ENCODE peak calls at places on chromosomes 4 and X, in eight cellular contexts. T is tibial nerve; G is transverse colon; V is neuronal stem cell; D is effector memory CD4-positive, alpha-beta T cell; N is GM23248; H is DND-41; W is neural progenitor cell. F is an unnamed sample.

GRCh38 chr4:113623274-113623894 is 138.2 kb downstream of the CAMK2D start:
- DNase-seq in W (no peak), H (no peak), G (no peak), V (no peak), D (no peak), T (no peak), N (peak; percentile 45), F (no peak)

GRCh38 chr4:81648576-81649272 is 177.0 kb upstream of the RASGEF1B start:
- DNase-seq in D (no peak), T (no peak), N (no peak), W (no peak), G (peak; percentile 15), V (no peak), H (peak; percentile 87), F (peak; percentile 63)

GRCh38 chrX:119887721-119888425 is 7.8 kb upstream of the AKAP14 start:
- DNase-seq in N (peak; percentile 70), G (peak; percentile 73), V (no peak), T (peak; percentile 20), W (peak; percentile 83), H (no peak), D (peak; percentile 41), F (peak; percentile 49)

GRCh38 chr4:108783666-108784463 is 21.0 kb upstream of the ETNPPL start:
- DNase-seq in D (no peak), N (peak; percentile 42), T (no peak), W (no peak), H (no peak), G (no peak), V (no peak), F (no peak)

GRCh38 chr4:16684083-16684482 is 214.4 kb downstream of the LDB2 start:
- DNase-seq in H (no peak), T (no peak), V (no peak), G (no peak), W (no peak), D (no peak), N (peak; percentile 85), F (no peak)

GRCh38 chrX:37755073-37755472 is 24.8 kb upstream of the CYBB start:
- DNase-seq in W (no peak), G (peak; percentile 10), T (no peak), H (peak; percentile 78), N (no peak), D (peak; percentile 3), V (no peak), F (no peak)

GRCh38 chr4:54277691-54278090 is 48.6 kb downstream of the PDGFRA start:
- DNase-seq in H (no peak), T (no peak), W (no peak), G (no peak), D (no peak), N (peak; percentile 82), V (no peak), F (no peak)

GRCh38 chrX:16484338-16484737 is 165.6 kb upstream of the S100G start:
- DNase-seq in W (no peak), H (no peak), T (no peak), D (no peak), G (no peak), N (peak; percentile 90), V (no peak), F (peak; percentile 0)

GRCh38 chrX:153470411-153471363 is at the start of gene HAUS7:
- DNase-seq in T (peak; percentile 72), G (peak; percentile 88), N (peak; percentile 89), W (peak; percentile 91), D (peak; percentile 81), H (peak; percentile 88), V (peak; percentile 81), F (peak; percentile 73)

GRCh38 chr4:8548731-8549351 is 31.4 kb upstream of the GPR78 start:
- DNase-seq in G (no peak), N (no peak), T (no peak), W (no peak), V (no peak), D (no peak), H (no peak), F (no peak)

GRCh38 chr4:75302648-75303047 is 211.6 kb downstream of the RCHY1 start:
- DNase-seq in G (no peak), T (no peak), D (no peak), H (no peak), V (no peak), W (no peak), N (no peak), F (no peak)

GRCh38 chr4:2337896-2338295 is 76.0 kb upstream of the MXD4 start:
- DNase-seq in N (no peak), T (no peak), V (no peak), D (no peak), G (no peak), W (no peak), H (no peak), F (no peak)

GRCh38 chr4:105709081-105709450 is 482 bp downstream of the GSTCD start:
- DNase-seq in N (peak; percentile 57), G (no peak), W (peak; percentile 61), T (no peak), H (peak; percentile 34), V (no peak), D (no peak), F (no peak)

GRCh38 chr4:185665655-185666054 is 130.3 kb upstream of the PDLIM3 start:
- DNase-seq in N (no peak), D (no peak), H (no peak), V (no peak), G (no peak), W (no peak), T (no peak), F (no peak)

GRCh38 chrX:20989361-20989760 is 384.9 kb upstream of the CNKSR2 start:
- DNase-seq in D (no peak), W (no peak), V (no peak), G (no peak), N (peak; percentile 36), T (no peak), H (no peak), F (no peak)

GRCh38 chr4:141524116-141524515 is 112.3 kb upstream of the IL15 start:
- DNase-seq in G (no peak), N (peak; percentile 67), H (no peak), D (no peak), W (no peak), T (no peak), V (no peak), F (no peak)

GRCh38 chr4:288891-289290 is 16.4 kb downstream of the ZNF732 start:
- DNase-seq in V (no peak), D (no peak), T (no peak), W (no peak), N (no peak), G (no peak), H (no peak), F (no peak)

GRCh38 chr4:294732-295131 is 10.5 kb downstream of the ZNF732 start:
- DNase-seq in V (no peak), G (no peak), W (no peak), N (no peak), H (no peak), T (no peak), D (no peak), F (no peak)
- H3K9me3 ChIP-seq in V (peaks cover 21% of the 10 kb centered on the region), G (peaks cover 5% of the 10 kb centered on the region), W (peaks cover 18% of the 10 kb centered on the region), N (peaks cover 6% of the 10 kb centered on the region), H (peaks cover 27% of the 10 kb centered on the region), T (peaks cover 3% of the 10 kb centered on the region), D (no peaks in the 10 kb centered on the region), F (no peaks in the 10 kb centered on the region)

DNA sequence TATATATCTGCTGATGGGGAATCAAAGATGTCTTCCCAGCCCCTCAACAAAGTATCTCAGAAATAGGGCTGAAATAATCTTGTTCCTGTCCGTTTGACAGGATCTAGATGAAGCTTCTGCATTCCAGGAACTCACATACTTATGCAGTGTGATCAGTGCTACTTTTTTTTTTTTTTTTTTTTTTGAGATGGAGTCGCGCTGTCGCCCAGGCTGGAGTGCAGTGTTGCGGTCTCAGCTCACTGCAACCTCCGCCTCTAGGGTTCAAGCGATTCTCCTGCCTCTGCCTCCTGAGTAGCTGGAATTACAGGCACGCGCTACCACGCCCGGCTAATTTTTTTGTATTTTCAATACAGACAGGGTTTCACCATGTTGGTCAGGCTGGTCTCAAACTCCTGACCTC is 36.4 kb downstream of the DHX15 start:
- DNase-seq in D (no peak), N (no peak), H (no peak), T (no peak), G (no peak), V (no peak), W (no peak), F (no peak)
- H3K36me3 ChIP-seq in D (peaks cover 38% of the 10 kb centered on the region), N (peaks cover 31% of the 10 kb centered on the region), H (peaks cover 88% of the 10 kb centered on the region), T (peaks cover 19% of the 10 kb centered on the region), G (no peaks in the 10 kb centered on the region), V (peaks cover 7% of the 10 kb centered on the region), W (peaks cover 27% of the 10 kb centered on the region), F (peaks cover 22% of the 10 kb centered on the region)

DNA sequence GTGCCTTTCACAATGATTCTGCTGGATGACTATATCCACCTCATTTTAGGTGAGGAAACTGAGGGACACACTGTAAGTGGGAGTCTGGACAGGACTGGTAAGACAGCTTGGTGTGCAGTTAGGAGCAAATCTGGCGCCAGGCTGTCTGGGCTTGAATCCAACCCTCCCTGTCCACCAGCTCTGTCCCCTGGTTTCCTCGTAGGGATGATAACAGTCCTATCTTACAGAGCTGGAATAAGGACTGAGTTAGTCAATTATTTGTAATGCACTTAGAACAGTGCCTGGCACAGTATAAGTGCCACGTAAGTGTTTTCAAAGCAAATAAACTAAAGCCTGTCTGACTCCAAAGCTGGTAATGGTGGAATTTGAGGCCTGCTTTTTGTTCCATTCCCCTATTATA is 101.9 kb downstream of the UCHL1 start:
- DNase-seq in G (no peak), T (no peak), D (no peak), W (no peak), H (no peak), V (no peak), N (peak; percentile 38), F (no peak)
- H3K27me3 ChIP-seq in G (peaks cover 6% of the 10 kb centered on the region), T (peaks cover 3% of the 10 kb centered on the region), D (no peaks in the 10 kb centered on the region), W (peaks cover 55% of the 10 kb centered on the region), H (no peaks in the 10 kb centered on the region), V (peaks cover 13% of the 10 kb centered on the region), N (peaks cover 14% of the 10 kb centered on the region), F (peaks cover 6% of the 10 kb centered on the region)

GRCh38 chr4:98193459-98194105 is 50.3 kb upstream of the STPG2 start:
- DNase-seq in T (no peak), W (no peak), G (no peak), H (no peak), N (no peak), D (no peak), V (no peak), F (no peak)
- H3K9me3 ChIP-seq in T (peaks cover 18% of the 10 kb centered on the region), W (no peaks in the 10 kb centered on the region), G (peaks cover 24% of the 10 kb centered on the region), H (peaks cover 39% of the 10 kb centered on the region), N (no peaks in the 10 kb centered on the region), D (peaks cover 10% of the 10 kb centered on the region), V (peaks cover 6% of the 10 kb centered on the region), F (peaks cover 5% of the 10 kb centered on the region)

GRCh38 chrX:48703642-48704481 is 7.3 kb downstream of the SUV39H1 start:
- DNase-seq in N (peak; percentile 57), G (no peak), V (no peak), H (no peak), D (no peak), W (no peak), T (no peak), F (no peak)
- H3K36me3 ChIP-seq in N (no peaks in the 10 kb centered on the region), G (no peaks in the 10 kb centered on the region), V (peaks cover 27% of the 10 kb centered on the region), H (peaks cover 100% of the 10 kb centered on the region), D (peaks cover 24% of the 10 kb centered on the region), W (no peaks in the 10 kb centered on the region), T (peaks cover 76% of the 10 kb centered on the region), F (peaks cover 5% of the 10 kb centered on the region)